ENCODE peak calls at places on chromosomes 13 and 19, in four cellular contexts. One of them, this sample, is unnamed.

GRCh38 chr19:19386373-19386869 is 19.1 kb upstream of the GATAD2A start:
- DNase-seq in K562: peak
- DNase-seq in GM12878: no peak
- DNase-seq in H1: peak
- DNase-seq in this sample: no peak

GRCh38 chr19:3784607-3785463 is 1.3 kb downstream of the MATK start:
- DNase-seq in K562: no peak
- DNase-seq in GM12878: no peak
- DNase-seq in H1: peak
- DNase-seq in this sample: no peak

GRCh38 chr13:19985219-19985556 is 26.7 kb downstream of the ZMYM2 start:
- DNase-seq in K562: no peak
- DNase-seq in GM12878: no peak
- DNase-seq in H1: no peak
- DNase-seq in this sample: no peak

GRCh38 chr13:102558029-102558428 is 38.8 kb upstream of the TPP2 start:
- DNase-seq in K562: no peak
- DNase-seq in GM12878: no peak
- DNase-seq in H1: no peak
- DNase-seq in this sample: no peak

GRCh38 chr19:47363758-47364529 is 14.8 kb downstream of the DHX34 start:
- DNase-seq in K562: no peak
- DNase-seq in GM12878: no peak
- DNase-seq in H1: no peak
- DNase-seq in this sample: no peak

GRCh38 chr19:14440049-14440448 is 6.9 kb downstream of the PKN1 start:
- DNase-seq in K562: peak
- DNase-seq in GM12878: peak
- DNase-seq in H1: no peak
- DNase-seq in this sample: no peak

GRCh38 chr19:31110331-31110730 is 238.9 kb downstream of the TSHZ3 start:
- DNase-seq in K562: no peak
- DNase-seq in GM12878: no peak
- DNase-seq in H1: peak
- DNase-seq in this sample: no peak

GRCh38 chr19:55620410-55620809 is 4.0 kb downstream of the ZNF784 start:
- DNase-seq in K562: no peak
- DNase-seq in GM12878: no peak
- DNase-seq in H1: no peak
- DNase-seq in this sample: no peak

GRCh38 chr19:35045667-35046300 is 4.3 kb downstream of the HPN start:
- DNase-seq in K562: peak
- DNase-seq in GM12878: peak
- DNase-seq in H1: no peak
- DNase-seq in this sample: no peak

GRCh38 chr19:31220540-31220939 is 128.7 kb downstream of the TSHZ3 start:
- DNase-seq in K562: peak
- DNase-seq in GM12878: no peak
- DNase-seq in H1: no peak
- DNase-seq in this sample: no peak

GRCh38 chr19:5828661-5829566 is 10.6 kb downstream of the FUT6 start:
- DNase-seq in K562: peak
- DNase-seq in GM12878: no peak
- DNase-seq in H1: peak
- DNase-seq in this sample: no peak

GRCh38 chr13:110456550-110456949 is 105.0 kb downstream of the RAB20 start:
- DNase-seq in K562: no peak
- DNase-seq in GM12878: no peak
- DNase-seq in H1: no peak
- DNase-seq in this sample: no peak

GRCh38 chr19:45351401-45351952 is 10.9 kb downstream of the KLC3 start:
- DNase-seq in K562: no peak
- DNase-seq in GM12878: no peak
- DNase-seq in H1: no peak
- DNase-seq in this sample: no peak

GRCh38 chr19:7705387-7706187 is 3.7 kb upstream of the FCER2 start:
- DNase-seq in K562: no peak
- DNase-seq in GM12878: peak
- DNase-seq in H1: no peak
- DNase-seq in this sample: no peak

GRCh38 chr13:98657506-98658085 is 80.7 kb upstream of the STK24 start:
- DNase-seq in K562: no peak
- DNase-seq in GM12878: no peak
- DNase-seq in H1: no peak
- DNase-seq in this sample: no peak

GRCh38 chr19:11091343-11092153 is 2.3 kb downstream of the LDLR start:
- DNase-seq in K562: no peak
- DNase-seq in GM12878: no peak
- DNase-seq in H1: no peak
- DNase-seq in this sample: peak

GRCh38 chr19:10808937-10809655 is 26.9 kb downstream of the TMED1 start:
- DNase-seq in K562: peak
- DNase-seq in GM12878: no peak
- DNase-seq in H1: no peak
- DNase-seq in this sample: peak

GRCh38 chr13:64529874-64530485 is 2700.2 kb downstream of the PCDH9 start:
- DNase-seq in K562: peak
- DNase-seq in GM12878: no peak
- DNase-seq in H1: peak
- DNase-seq in this sample: peak

GRCh38 chr19:45522010-45522941 is 15.0 kb downstream of the VASP start:
- DNase-seq in K562: no peak
- DNase-seq in GM12878: no peak
- DNase-seq in H1: no peak
- DNase-seq in this sample: no peak

GRCh38 chr13:77305276-77305675 is 21.6 kb downstream of the MYCBP2 start:
- DNase-seq in K562: no peak
- DNase-seq in GM12878: no peak
- DNase-seq in H1: no peak
- DNase-seq in this sample: no peak

GRCh38 chr13:25095862-25096453 is at the start of gene PABPC3:
- DNase-seq in K562: no peak
- DNase-seq in GM12878: no peak
- DNase-seq in H1: no peak
- DNase-seq in this sample: no peak

GRCh38 chr13:107881362-107881761 is 334.0 kb downstream of the LIG4 start:
- DNase-seq in K562: no peak
- DNase-seq in GM12878: no peak
- DNase-seq in H1: no peak
- DNase-seq in this sample: no peak

GRCh38 chr13:30978981-30979956 is 46.8 kb downstream of the TEX26 start:
- DNase-seq in K562: peak
- DNase-seq in GM12878: no peak
- DNase-seq in H1: peak
- DNase-seq in this sample: peak

GRCh38 chr13:107066355-107066754 is 498.4 kb upstream of the ARGLU1 start:
- DNase-seq in K562: no peak
- DNase-seq in GM12878: no peak
- DNase-seq in H1: no peak
- DNase-seq in this sample: no peak

GRCh38 chr13:45180303-45180702 is 20.5 kb downstream of the KCTD4 start:
- DNase-seq in K562: no peak
- DNase-seq in GM12878: no peak
- DNase-seq in H1: no peak
- DNase-seq in this sample: no peak

GRCh38 chr19:15280048-15280725 is 47.9 kb upstream of the EPHX3 start:
- DNase-seq in K562: no peak
- DNase-seq in GM12878: no peak
- DNase-seq in H1: no peak
- DNase-seq in this sample: no peak

GRCh38 chr19:7381073-7381390 is 32.3 kb downstream of the ARHGEF18 start:
- DNase-seq in K562: no peak
- DNase-seq in GM12878: no peak
- DNase-seq in H1: peak
- DNase-seq in this sample: no peak

GRCh38 chr13:94710881-94711560 is 1.3 kb downstream of the SOX21 start:
- DNase-seq in K562: peak
- DNase-seq in GM12878: no peak
- DNase-seq in H1: peak
- DNase-seq in this sample: no peak

GRCh38 chr19:5534787-5535586 is 32.8 kb downstream of the TINCR start:
- DNase-seq in K562: peak
- DNase-seq in GM12878: no peak
- DNase-seq in H1: peak
- DNase-seq in this sample: peak

GRCh38 chr19:16265890-16266585 is 58.6 kb upstream of the KLF2 start:
- DNase-seq in K562: no peak
- DNase-seq in GM12878: no peak
- DNase-seq in H1: no peak
- DNase-seq in this sample: no peak

GRCh38 chr19:47157455-47158321 is 27.1 kb downstream of the SAE1 start:
- DNase-seq in K562: no peak
- DNase-seq in GM12878: no peak
- DNase-seq in H1: peak
- DNase-seq in this sample: no peak

GRCh38 chr13:33204130-33204927 is 81.2 kb downstream of the STARD13 start:
- DNase-seq in K562: no peak
- DNase-seq in GM12878: peak
- DNase-seq in H1: no peak
- DNase-seq in this sample: no peak

GRCh38 chr19:50461066-50461875 is 15.0 kb upstream of the EMC10 start:
- DNase-seq in K562: peak
- DNase-seq in GM12878: peak
- DNase-seq in H1: peak
- DNase-seq in this sample: peak

GRCh38 chr13:23736541-23736940 is 152.7 kb downstream of the MIPEP start:
- DNase-seq in K562: no peak
- DNase-seq in GM12878: no peak
- DNase-seq in H1: no peak
- DNase-seq in this sample: no peak
- H2AFZ ChIP-seq in K562: no peak
- H2AFZ ChIP-seq in GM12878: no peak
- H2AFZ ChIP-seq in H1: no peak
- H2AFZ ChIP-seq in this sample: no peak

GRCh38 chr19:58056261-58056660 is 2.8 kb upstream of the ZNF135 start:
- DNase-seq in K562: no peak
- DNase-seq in GM12878: no peak
- DNase-seq in H1: no peak
- DNase-seq in this sample: no peak

GRCh38 chr19:58055483-58055874 is 3.6 kb upstream of the ZNF135 start:
- DNase-seq in K562: no peak
- DNase-seq in GM12878: no peak
- DNase-seq in H1: no peak
- DNase-seq in this sample: no peak

GRCh38 chr19:58054792-58055482 is 4.1 kb upstream of the ZNF135 start:
- DNase-seq in K562: no peak
- DNase-seq in GM12878: no peak
- DNase-seq in H1: peak
- DNase-seq in this sample: no peak

GRCh38 chr19:58053480-58054156 is 5.5 kb upstream of the ZNF135 start:
- DNase-seq in K562: no peak
- DNase-seq in GM12878: no peak
- DNase-seq in H1: no peak
- DNase-seq in this sample: no peak

DNA sequence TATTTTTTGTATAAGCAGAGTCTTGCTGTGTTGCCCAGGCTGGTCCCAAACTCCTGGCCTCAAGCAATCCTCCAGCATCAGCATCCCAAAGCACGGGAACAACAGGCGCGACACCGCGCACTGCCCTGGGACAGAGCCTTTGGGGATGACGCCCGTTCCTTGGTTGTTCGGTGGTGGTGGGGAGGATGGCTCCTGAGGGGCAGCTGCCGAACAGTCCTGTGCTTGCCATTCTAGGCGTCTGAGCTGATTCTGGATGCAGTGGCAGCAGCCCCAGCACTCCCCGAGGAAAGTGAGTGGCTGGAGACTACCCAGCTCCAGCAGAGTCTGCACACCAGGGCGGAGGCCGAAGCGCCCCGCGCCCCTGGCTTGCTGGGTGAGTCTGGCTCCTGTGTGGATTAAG is 6.8 kb upstream of the ZNF135 start:
- DNase-seq in K562: no peak
- DNase-seq in GM12878: no peak
- DNase-seq in H1: no peak
- DNase-seq in this sample: no peak
- TF ChIP-seq EGR1 in K562: no peak
- TF ChIP-seq EGR1 in GM12878: no peak
- TF ChIP-seq EGR1 in H1: no peak
- TF ChIP-seq EGR1 in this sample: no peak

GRCh38 chr13:75762066-75762937 is 126.2 kb downstream of the LMO7 start:
- DNase-seq in K562: no peak
- DNase-seq in GM12878: peak
- DNase-seq in H1: no peak
- DNase-seq in this sample: no peak
- H2AFZ ChIP-seq in K562: no peak
- H2AFZ ChIP-seq in GM12878: peak
- H2AFZ ChIP-seq in H1: no peak
- H2AFZ ChIP-seq in this sample: no peak

GRCh38 chr19:36915992-36916830 is at the start of the genes ZNF568 and ZNF829:
- DNase-seq in K562: no peak
- DNase-seq in GM12878: peak
- DNase-seq in H1: peak
- DNase-seq in this sample: no peak

GRCh38 chr19:36918090-36918489 is 2.0 kb downstream of the ZNF568 start:
- DNase-seq in K562: no peak
- DNase-seq in GM12878: no peak
- DNase-seq in H1: no peak
- DNase-seq in this sample: no peak

GRCh38 chr19:36916991-36917390 is 859 bp downstream of the ZNF568 start:
- DNase-seq in K562: no peak
- DNase-seq in GM12878: no peak
- DNase-seq in H1: no peak
- DNase-seq in this sample: no peak
- TF ChIP-seq EGR1 in K562: no peak
- TF ChIP-seq EGR1 in GM12878: no peak
- TF ChIP-seq EGR1 in H1: no peak
- TF ChIP-seq EGR1 in this sample: no peak

GRCh38 chr13:73230714-73231113 is 171.9 kb downstream of the KLF5 start:
- DNase-seq in K562: no peak
- DNase-seq in GM12878: no peak
- DNase-seq in H1: no peak
- DNase-seq in this sample: no peak

GRCh38 chr13:73231456-73231855 is 172.7 kb downstream of the KLF5 start:
- DNase-seq in K562: no peak
- DNase-seq in GM12878: no peak
- DNase-seq in H1: no peak
- DNase-seq in this sample: no peak

GRCh38 chr13:73224708-73225107 is 165.9 kb downstream of the KLF5 start:
- DNase-seq in K562: no peak
- DNase-seq in GM12878: no peak
- DNase-seq in H1: no peak
- DNase-seq in this sample: no peak

GRCh38 chr13:73225983-73226382 is 167.2 kb downstream of the KLF5 start:
- DNase-seq in K562: no peak
- DNase-seq in GM12878: no peak
- DNase-seq in H1: no peak
- DNase-seq in this sample: no peak

DNA sequence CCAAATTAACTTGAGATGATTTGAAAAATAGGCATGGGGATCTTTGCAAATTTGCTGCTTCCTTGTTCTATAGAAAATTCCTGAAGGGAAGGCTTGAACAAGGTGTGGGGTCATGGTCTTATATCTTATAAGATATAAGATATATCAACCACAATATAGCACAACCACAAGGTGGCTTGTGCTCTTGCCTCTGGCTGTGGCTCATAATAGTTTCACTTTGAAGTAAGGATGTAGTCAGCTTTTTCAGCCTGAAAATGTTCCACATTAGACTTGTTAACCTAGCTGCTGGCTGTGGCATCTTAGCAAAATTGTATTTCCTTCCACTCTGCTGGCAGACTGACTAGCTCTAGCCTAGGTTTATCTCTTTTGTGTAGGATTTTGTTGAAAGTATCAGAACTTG is 169.7 kb downstream of the KLF5 start:
- DNase-seq in K562: no peak
- DNase-seq in GM12878: no peak
- DNase-seq in H1: no peak
- DNase-seq in this sample: no peak
- H2AFZ ChIP-seq in K562: no peak
- H2AFZ ChIP-seq in GM12878: no peak
- H2AFZ ChIP-seq in H1: no peak
- H2AFZ ChIP-seq in this sample: peak